ENCODE peak calls at places on chromosomes 6 and 20, in eight cellular contexts. One of them, this sample, is unnamed.

GRCh38 chr20:50421356-50422340 is 88.5 kb upstream of the PTPN1 start:
- DNase-seq in stimulated activated naive CD4-positive, alpha-beta T cell treated with Interleukin-2 at 50 U/mL for 16 hours: no peak
- DNase-seq in breast epithelium: no peak
- DNase-seq in GM04504: no peak
- DNase-seq in stimulated activated CD4-positive, alpha-beta T cell treated with anti-CD3 and anti-CD28 coated beads, Interleukin-1b, Interleukin-23, amount 100 ng/mL, for 48 hours: no peak
- DNase-seq in NCI-H774: no peak
- DNase-seq in neural crest cell: no peak
- DNase-seq in NCI-H2029: no peak
- DNase-seq in this sample: no peak

GRCh38 chr20:62346398-62347150 is 20.5 kb downstream of the LAMA5 start:
- DNase-seq in stimulated activated CD4-positive, alpha-beta T cell treated with anti-CD3 and anti-CD28 coated beads, Interleukin-1b, Interleukin-23, amount 100 ng/mL, for 48 hours: no peak
- DNase-seq in NCI-H774: no peak
- DNase-seq in GM04504: no peak
- DNase-seq in neural crest cell: no peak
- DNase-seq in NCI-H2029: no peak
- DNase-seq in breast epithelium: no peak
- DNase-seq in stimulated activated naive CD4-positive, alpha-beta T cell treated with Interleukin-2 at 50 U/mL for 16 hours: no peak
- DNase-seq in this sample: no peak

GRCh38 chr6:106974999-106975698 is 620 bp upstream of the CD24 start:
- DNase-seq in breast epithelium: peak; percentile 26
- DNase-seq in NCI-H774: peak; percentile 79
- DNase-seq in stimulated activated CD4-positive, alpha-beta T cell treated with anti-CD3 and anti-CD28 coated beads, Interleukin-1b, Interleukin-23, amount 100 ng/mL, for 48 hours: no peak
- DNase-seq in NCI-H2029: peak; percentile 54
- DNase-seq in GM04504: no peak
- DNase-seq in neural crest cell: peak; percentile 58
- DNase-seq in stimulated activated naive CD4-positive, alpha-beta T cell treated with Interleukin-2 at 50 U/mL for 16 hours: no peak
- DNase-seq in this sample: no peak

GRCh38 chr20:19859444-19859843 is 101.4 kb downstream of the RIN2 start:
- DNase-seq in stimulated activated naive CD4-positive, alpha-beta T cell treated with Interleukin-2 at 50 U/mL for 16 hours: no peak
- DNase-seq in neural crest cell: no peak
- DNase-seq in GM04504: no peak
- DNase-seq in NCI-H774: no peak
- DNase-seq in stimulated activated CD4-positive, alpha-beta T cell treated with anti-CD3 and anti-CD28 coated beads, Interleukin-1b, Interleukin-23, amount 100 ng/mL, for 48 hours: no peak
- DNase-seq in breast epithelium: no peak
- DNase-seq in NCI-H2029: no peak
- DNase-seq in this sample: no peak

GRCh38 chr6:74167506-74167905 is 471.5 kb downstream of the CD109 start:
- DNase-seq in neural crest cell: no peak
- DNase-seq in breast epithelium: no peak
- DNase-seq in NCI-H2029: no peak
- DNase-seq in stimulated activated CD4-positive, alpha-beta T cell treated with anti-CD3 and anti-CD28 coated beads, Interleukin-1b, Interleukin-23, amount 100 ng/mL, for 48 hours: no peak
- DNase-seq in NCI-H774: no peak
- DNase-seq in GM04504: no peak
- DNase-seq in stimulated activated naive CD4-positive, alpha-beta T cell treated with Interleukin-2 at 50 U/mL for 16 hours: no peak
- DNase-seq in this sample: no peak

GRCh38 chr6:69884231-69884630 is 17.9 kb downstream of the COL19A1 start:
- DNase-seq in NCI-H774: no peak
- DNase-seq in breast epithelium: no peak
- DNase-seq in stimulated activated naive CD4-positive, alpha-beta T cell treated with Interleukin-2 at 50 U/mL for 16 hours: no peak
- DNase-seq in GM04504: no peak
- DNase-seq in stimulated activated CD4-positive, alpha-beta T cell treated with anti-CD3 and anti-CD28 coated beads, Interleukin-1b, Interleukin-23, amount 100 ng/mL, for 48 hours: no peak
- DNase-seq in neural crest cell: no peak
- DNase-seq in NCI-H2029: no peak
- DNase-seq in this sample: no peak

GRCh38 chr6:75602897-75603395 is 1.3 kb downstream of the SENP6 start:
- DNase-seq in GM04504: no peak
- DNase-seq in NCI-H774: no peak
- DNase-seq in neural crest cell: no peak
- DNase-seq in stimulated activated CD4-positive, alpha-beta T cell treated with anti-CD3 and anti-CD28 coated beads, Interleukin-1b, Interleukin-23, amount 100 ng/mL, for 48 hours: no peak
- DNase-seq in NCI-H2029: no peak
- DNase-seq in breast epithelium: no peak
- DNase-seq in stimulated activated naive CD4-positive, alpha-beta T cell treated with Interleukin-2 at 50 U/mL for 16 hours: no peak
- DNase-seq in this sample: no peak

GRCh38 chr6:98672681-98673475 is 161.5 kb upstream of the POU3F2 start:
- DNase-seq in NCI-H2029: no peak
- DNase-seq in neural crest cell: no peak
- DNase-seq in breast epithelium: no peak
- DNase-seq in stimulated activated CD4-positive, alpha-beta T cell treated with anti-CD3 and anti-CD28 coated beads, Interleukin-1b, Interleukin-23, amount 100 ng/mL, for 48 hours: no peak
- DNase-seq in stimulated activated naive CD4-positive, alpha-beta T cell treated with Interleukin-2 at 50 U/mL for 16 hours: no peak
- DNase-seq in NCI-H774: no peak
- DNase-seq in GM04504: no peak
- DNase-seq in this sample: no peak

GRCh38 chr6:112038756-112039430 is 15.0 kb upstream of the CCN6 start:
- DNase-seq in NCI-H774: no peak
- DNase-seq in NCI-H2029: no peak
- DNase-seq in stimulated activated naive CD4-positive, alpha-beta T cell treated with Interleukin-2 at 50 U/mL for 16 hours: no peak
- DNase-seq in stimulated activated CD4-positive, alpha-beta T cell treated with anti-CD3 and anti-CD28 coated beads, Interleukin-1b, Interleukin-23, amount 100 ng/mL, for 48 hours: no peak
- DNase-seq in breast epithelium: no peak
- DNase-seq in neural crest cell: no peak
- DNase-seq in GM04504: no peak
- DNase-seq in this sample: no peak

GRCh38 chr6:30013296-30013922 is 47.7 kb upstream of the POLR1H start:
- DNase-seq in neural crest cell: peak; percentile 40
- DNase-seq in GM04504: no peak
- DNase-seq in NCI-H774: peak; percentile 7
- DNase-seq in stimulated activated naive CD4-positive, alpha-beta T cell treated with Interleukin-2 at 50 U/mL for 16 hours: no peak
- DNase-seq in NCI-H2029: peak; percentile 15
- DNase-seq in breast epithelium: no peak
- DNase-seq in stimulated activated CD4-positive, alpha-beta T cell treated with anti-CD3 and anti-CD28 coated beads, Interleukin-1b, Interleukin-23, amount 100 ng/mL, for 48 hours: peak; percentile 30
- DNase-seq in this sample: no peak

GRCh38 chr6:15876406-15876805 is 213.6 kb upstream of the DTNBP1 start:
- DNase-seq in neural crest cell: no peak
- DNase-seq in GM04504: no peak
- DNase-seq in NCI-H774: no peak
- DNase-seq in stimulated activated CD4-positive, alpha-beta T cell treated with anti-CD3 and anti-CD28 coated beads, Interleukin-1b, Interleukin-23, amount 100 ng/mL, for 48 hours: peak; percentile 12
- DNase-seq in NCI-H2029: no peak
- DNase-seq in breast epithelium: no peak
- DNase-seq in stimulated activated naive CD4-positive, alpha-beta T cell treated with Interleukin-2 at 50 U/mL for 16 hours: no peak
- DNase-seq in this sample: no peak

GRCh38 chr6:169160091-169160854 is 93.4 kb downstream of the THBS2 start:
- DNase-seq in stimulated activated naive CD4-positive, alpha-beta T cell treated with Interleukin-2 at 50 U/mL for 16 hours: no peak
- DNase-seq in breast epithelium: no peak
- DNase-seq in GM04504: no peak
- DNase-seq in neural crest cell: no peak
- DNase-seq in NCI-H774: no peak
- DNase-seq in NCI-H2029: no peak
- DNase-seq in stimulated activated CD4-positive, alpha-beta T cell treated with anti-CD3 and anti-CD28 coated beads, Interleukin-1b, Interleukin-23, amount 100 ng/mL, for 48 hours: no peak
- DNase-seq in this sample: no peak

GRCh38 chr6:130587778-130588520 is 222.1 kb downstream of the TMEM200A start:
- DNase-seq in NCI-H774: no peak
- DNase-seq in neural crest cell: no peak
- DNase-seq in stimulated activated CD4-positive, alpha-beta T cell treated with anti-CD3 and anti-CD28 coated beads, Interleukin-1b, Interleukin-23, amount 100 ng/mL, for 48 hours: no peak
- DNase-seq in breast epithelium: no peak
- DNase-seq in stimulated activated naive CD4-positive, alpha-beta T cell treated with Interleukin-2 at 50 U/mL for 16 hours: no peak
- DNase-seq in GM04504: peak; percentile 43
- DNase-seq in NCI-H2029: no peak
- DNase-seq in this sample: no peak

GRCh38 chr6:117906905-117907599 is at the start of gene SLC35F1:
- DNase-seq in NCI-H2029: peak; percentile 11
- DNase-seq in GM04504: no peak
- DNase-seq in stimulated activated CD4-positive, alpha-beta T cell treated with anti-CD3 and anti-CD28 coated beads, Interleukin-1b, Interleukin-23, amount 100 ng/mL, for 48 hours: peak; percentile 19
- DNase-seq in stimulated activated naive CD4-positive, alpha-beta T cell treated with Interleukin-2 at 50 U/mL for 16 hours: peak; percentile 11
- DNase-seq in neural crest cell: peak; percentile 84
- DNase-seq in NCI-H774: peak; percentile 72
- DNase-seq in breast epithelium: no peak
- DNase-seq in this sample: peak; percentile 64

GRCh38 chr20:2335096-2335495 is 39.3 kb downstream of the TGM3 start:
- DNase-seq in stimulated activated CD4-positive, alpha-beta T cell treated with anti-CD3 and anti-CD28 coated beads, Interleukin-1b, Interleukin-23, amount 100 ng/mL, for 48 hours: no peak
- DNase-seq in GM04504: no peak
- DNase-seq in stimulated activated naive CD4-positive, alpha-beta T cell treated with Interleukin-2 at 50 U/mL for 16 hours: no peak
- DNase-seq in breast epithelium: peak; percentile 7
- DNase-seq in neural crest cell: no peak
- DNase-seq in NCI-H774: no peak
- DNase-seq in NCI-H2029: no peak
- DNase-seq in this sample: no peak

GRCh38 chr6:107466062-107466461 is 6.7 kb upstream of the PDSS2 start:
- DNase-seq in neural crest cell: no peak
- DNase-seq in stimulated activated naive CD4-positive, alpha-beta T cell treated with Interleukin-2 at 50 U/mL for 16 hours: no peak
- DNase-seq in stimulated activated CD4-positive, alpha-beta T cell treated with anti-CD3 and anti-CD28 coated beads, Interleukin-1b, Interleukin-23, amount 100 ng/mL, for 48 hours: no peak
- DNase-seq in breast epithelium: no peak
- DNase-seq in GM04504: no peak
- DNase-seq in NCI-H774: no peak
- DNase-seq in NCI-H2029: no peak
- DNase-seq in this sample: no peak

GRCh38 chr6:155274533-155274932 is 10.7 kb downstream of the CLDN20 start:
- DNase-seq in NCI-H774: no peak
- DNase-seq in stimulated activated naive CD4-positive, alpha-beta T cell treated with Interleukin-2 at 50 U/mL for 16 hours: no peak
- DNase-seq in GM04504: no peak
- DNase-seq in NCI-H2029: no peak
- DNase-seq in breast epithelium: peak; percentile 70
- DNase-seq in stimulated activated CD4-positive, alpha-beta T cell treated with anti-CD3 and anti-CD28 coated beads, Interleukin-1b, Interleukin-23, amount 100 ng/mL, for 48 hours: no peak
- DNase-seq in neural crest cell: no peak
- DNase-seq in this sample: no peak

GRCh38 chr6:157188213-157188612 is 135.1 kb downstream of the TMEM242 start:
- DNase-seq in neural crest cell: no peak
- DNase-seq in NCI-H2029: no peak
- DNase-seq in breast epithelium: no peak
- DNase-seq in stimulated activated CD4-positive, alpha-beta T cell treated with anti-CD3 and anti-CD28 coated beads, Interleukin-1b, Interleukin-23, amount 100 ng/mL, for 48 hours: no peak
- DNase-seq in GM04504: no peak
- DNase-seq in stimulated activated naive CD4-positive, alpha-beta T cell treated with Interleukin-2 at 50 U/mL for 16 hours: no peak
- DNase-seq in NCI-H774: no peak
- DNase-seq in this sample: no peak

GRCh38 chr6:135183532-135184440 is 2.7 kb downstream of the MYB start:
- DNase-seq in GM04504: no peak
- DNase-seq in stimulated activated naive CD4-positive, alpha-beta T cell treated with Interleukin-2 at 50 U/mL for 16 hours: peak; percentile 73
- DNase-seq in NCI-H774: peak; percentile 66
- DNase-seq in NCI-H2029: peak; percentile 0
- DNase-seq in breast epithelium: no peak
- DNase-seq in neural crest cell: peak; percentile 29
- DNase-seq in stimulated activated CD4-positive, alpha-beta T cell treated with anti-CD3 and anti-CD28 coated beads, Interleukin-1b, Interleukin-23, amount 100 ng/mL, for 48 hours: peak; percentile 87
- DNase-seq in this sample: no peak

GRCh38 chr20:1185316-1185741 is 548 bp upstream of the TMEM74B start:
- DNase-seq in NCI-H2029: no peak
- DNase-seq in stimulated activated naive CD4-positive, alpha-beta T cell treated with Interleukin-2 at 50 U/mL for 16 hours: no peak
- DNase-seq in NCI-H774: no peak
- DNase-seq in neural crest cell: peak; percentile 20
- DNase-seq in breast epithelium: no peak
- DNase-seq in GM04504: no peak
- DNase-seq in stimulated activated CD4-positive, alpha-beta T cell treated with anti-CD3 and anti-CD28 coated beads, Interleukin-1b, Interleukin-23, amount 100 ng/mL, for 48 hours: no peak
- DNase-seq in this sample: no peak

GRCh38 chr6:52647199-52647598 is 23.7 kb upstream of the TMEM14A start:
- DNase-seq in GM04504: peak; percentile 34
- DNase-seq in breast epithelium: no peak
- DNase-seq in NCI-H2029: no peak
- DNase-seq in stimulated activated naive CD4-positive, alpha-beta T cell treated with Interleukin-2 at 50 U/mL for 16 hours: no peak
- DNase-seq in neural crest cell: no peak
- DNase-seq in NCI-H774: no peak
- DNase-seq in stimulated activated CD4-positive, alpha-beta T cell treated with anti-CD3 and anti-CD28 coated beads, Interleukin-1b, Interleukin-23, amount 100 ng/mL, for 48 hours: no peak
- DNase-seq in this sample: no peak

GRCh38 chr20:39057911-39058310 is 95.8 kb downstream of the DHX35 start:
- DNase-seq in stimulated activated naive CD4-positive, alpha-beta T cell treated with Interleukin-2 at 50 U/mL for 16 hours: no peak
- DNase-seq in breast epithelium: no peak
- DNase-seq in stimulated activated CD4-positive, alpha-beta T cell treated with anti-CD3 and anti-CD28 coated beads, Interleukin-1b, Interleukin-23, amount 100 ng/mL, for 48 hours: no peak
- DNase-seq in NCI-H2029: no peak
- DNase-seq in NCI-H774: no peak
- DNase-seq in GM04504: no peak
- DNase-seq in neural crest cell: no peak
- DNase-seq in this sample: no peak

GRCh38 chr6:2960935-2961334 is 10.4 kb downstream of the SERPINB6 start:
- DNase-seq in breast epithelium: no peak
- DNase-seq in stimulated activated naive CD4-positive, alpha-beta T cell treated with Interleukin-2 at 50 U/mL for 16 hours: no peak
- DNase-seq in GM04504: no peak
- DNase-seq in NCI-H2029: no peak
- DNase-seq in neural crest cell: no peak
- DNase-seq in stimulated activated CD4-positive, alpha-beta T cell treated with anti-CD3 and anti-CD28 coated beads, Interleukin-1b, Interleukin-23, amount 100 ng/mL, for 48 hours: no peak
- DNase-seq in NCI-H774: no peak
- DNase-seq in this sample: no peak

GRCh38 chr20:35306931-35307517 is 14.8 kb upstream of the FAM83C start:
- DNase-seq in neural crest cell: peak; percentile 59
- DNase-seq in NCI-H2029: peak; percentile 9
- DNase-seq in stimulated activated CD4-positive, alpha-beta T cell treated with anti-CD3 and anti-CD28 coated beads, Interleukin-1b, Interleukin-23, amount 100 ng/mL, for 48 hours: peak; percentile 42
- DNase-seq in NCI-H774: peak; percentile 13
- DNase-seq in breast epithelium: no peak
- DNase-seq in stimulated activated naive CD4-positive, alpha-beta T cell treated with Interleukin-2 at 50 U/mL for 16 hours: no peak
- DNase-seq in GM04504: no peak
- DNase-seq in this sample: peak; percentile 71

GRCh38 chr6:110492584-110492983 is 16.2 kb upstream of the SLC22A16 start:
- DNase-seq in stimulated activated CD4-positive, alpha-beta T cell treated with anti-CD3 and anti-CD28 coated beads, Interleukin-1b, Interleukin-23, amount 100 ng/mL, for 48 hours: no peak
- DNase-seq in stimulated activated naive CD4-positive, alpha-beta T cell treated with Interleukin-2 at 50 U/mL for 16 hours: no peak
- DNase-seq in NCI-H2029: peak; percentile 59
- DNase-seq in NCI-H774: no peak
- DNase-seq in GM04504: no peak
- DNase-seq in neural crest cell: no peak
- DNase-seq in breast epithelium: no peak
- DNase-seq in this sample: no peak

GRCh38 chr6:80158478-80158989 is 52.1 kb downstream of the BCKDHB start:
- DNase-seq in breast epithelium: no peak
- DNase-seq in stimulated activated CD4-positive, alpha-beta T cell treated with anti-CD3 and anti-CD28 coated beads, Interleukin-1b, Interleukin-23, amount 100 ng/mL, for 48 hours: no peak
- DNase-seq in NCI-H774: no peak
- DNase-seq in NCI-H2029: no peak
- DNase-seq in stimulated activated naive CD4-positive, alpha-beta T cell treated with Interleukin-2 at 50 U/mL for 16 hours: no peak
- DNase-seq in neural crest cell: no peak
- DNase-seq in GM04504: no peak
- DNase-seq in this sample: no peak

GRCh38 chr6:7566031-7566556 is 23.9 kb upstream of the SNRNP48 start:
- DNase-seq in NCI-H774: no peak
- DNase-seq in neural crest cell: no peak
- DNase-seq in GM04504: no peak
- DNase-seq in NCI-H2029: no peak
- DNase-seq in breast epithelium: no peak
- DNase-seq in stimulated activated naive CD4-positive, alpha-beta T cell treated with Interleukin-2 at 50 U/mL for 16 hours: no peak
- DNase-seq in stimulated activated CD4-positive, alpha-beta T cell treated with anti-CD3 and anti-CD28 coated beads, Interleukin-1b, Interleukin-23, amount 100 ng/mL, for 48 hours: no peak
- DNase-seq in this sample: no peak